ENCODE peak calls at places on chromosomes 11 and 22, in four cellular contexts. R is CD8-positive, alpha-beta memory T cell; T is renal cortical epithelial cell; B is T-cell. J is an unnamed sample.

GRCh38 chr11:73671701-73672100 is 25.3 kb downstream of the PLEKHB1 start:
- DNase-seq in T (no peak), R (no peak), B (no peak), J (no peak)

GRCh38 chr22:40425082-40425481 is 54.7 kb downstream of the SGSM3 start:
- DNase-seq in T (no peak), R (no peak), B (no peak), J (no peak)

GRCh38 chr11:45820211-45820857 is 15.4 kb downstream of the SLC35C1 start:
- DNase-seq in B (no peak), R (no peak), T (no peak), J (no peak)

GRCh38 chr22:20247010-20247505 is 21.1 kb downstream of the RTN4R start:
- DNase-seq in R (no peak), T (peak), B (no peak), J (peak)

GRCh38 chr11:113477321-113477720 is 2.1 kb upstream of the DRD2 start:
- DNase-seq in B (no peak), R (no peak), T (no peak), J (no peak)

GRCh38 chr22:38135133-38135706 is 24.7 kb upstream of the BAIAP2L2 start:
- DNase-seq in B (no peak), T (peak), R (no peak), J (peak)

GRCh38 chr11:130527648-130528300 is 79.3 kb downstream of the ADAMTS15 start:
- DNase-seq in B (no peak), T (no peak), R (no peak), J (peak)

GRCh38 chr22:30305906-30306628 is 16.8 kb upstream of the CASTOR1 start:
- DNase-seq in B (no peak), R (peak), T (peak), J (no peak)

GRCh38 chr11:26904114-26904513 is 89.8 kb upstream of the FIBIN start:
- DNase-seq in R (no peak), B (no peak), T (no peak), J (no peak)

GRCh38 chr22:49702068-49702397 is 125.6 kb downstream of the BRD1 start:
- DNase-seq in R (no peak), B (no peak), T (no peak), J (no peak)

GRCh38 chr11:78555592-78555991 is 19.1 kb downstream of the NARS2 start:
- DNase-seq in B (no peak), T (no peak), R (no peak), J (no peak)

GRCh38 chr11:29486301-29486700 is 530.5 kb downstream of the KCNA4 start:
- DNase-seq in R (no peak), T (no peak), B (no peak), J (no peak)

GRCh38 chr22:46363611-46364321 is 28.3 kb downstream of the TRMU start:
- DNase-seq in T (no peak), B (no peak), R (no peak), J (no peak)

GRCh38 chr22:23067691-23068090 is 2.6 kb upstream of the GNAZ start:
- DNase-seq in R (no peak), T (no peak), B (no peak), J (no peak)

GRCh38 chr11:59040607-59041006 is 45.5 kb upstream of the GLYATL1B start:
- DNase-seq in B (no peak), T (no peak), R (no peak), J (no peak)

GRCh38 chr22:25419247-25420113 is 145.0 kb upstream of the GRK3 start:
- DNase-seq in R (no peak), B (no peak), T (peak), J (no peak)

GRCh38 chr22:25143161-25144076 is 56.2 kb upstream of the CRYBB3 start:
- DNase-seq in R (no peak), T (no peak), B (no peak), J (no peak)

GRCh38 chr22:44638966-44639739 is 62.9 kb upstream of the PRR5 start:
- DNase-seq in B (no peak), R (no peak), T (no peak), J (no peak)

GRCh38 chr22:46699091-46699490 is 39.0 kb downstream of the CERK start:
- DNase-seq in B (no peak), T (no peak), R (no peak), J (no peak)

GRCh38 chr22:46537221-46537945 is at the start of gene CELSR1:
- DNase-seq in B (no peak), R (no peak), T (no peak), J (peak)

GRCh38 chr11:82494988-82495432 is 238.7 kb downstream of the FAM181B start:
- DNase-seq in T (peak), B (no peak), R (no peak), J (no peak)

GRCh38 chr22:48936391-48936790 is 891.3 kb downstream of the BRD1 start:
- DNase-seq in T (no peak), R (no peak), B (no peak), J (no peak)

GRCh38 chr22:29049655-29050263 is 11.9 kb downstream of the C22orf31 start:
- DNase-seq in B (no peak), R (no peak), T (no peak), J (no peak)

GRCh38 chr11:19929655-19930054 is 217.0 kb downstream of the NAV2 start:
- DNase-seq in R (no peak), B (no peak), T (no peak), J (peak)

J was measured in kidney glomerular epithelial cell.